ENCODE peak calls at places on chromosomes 5 and 9, in ten cellular contexts. W, Y, S, N, U, H, M, O, Q and A are unnamed samples.

GRCh38 chr5:173028811-173029327 is 27.3 kb upstream of the CREBRF start:
- DNase-seq in Q (no peak), Y (no peak), O (no peak), H (no peak), W (no peak), M (peak), S (no peak), U (no peak), N (no peak), A (no peak)

GRCh38 chr5:37568018-37568753 is 189.1 kb downstream of the WDR70 start:
- DNase-seq in W (peak), S (no peak), M (no peak), N (no peak), H (no peak), O (no peak), Q (no peak), U (no peak), Y (no peak), A (no peak)

GRCh38 chr9:89806371-89807100 is 201.7 kb downstream of the GADD45G start:
- DNase-seq in U (no peak), M (peak), Q (no peak), W (no peak), N (no peak), H (no peak), Y (no peak), O (no peak), S (no peak), A (no peak)

GRCh38 chr9:89723696-89724095 is 118.9 kb downstream of the GADD45G start:
- DNase-seq in M (peak), W (no peak), Q (no peak), O (no peak), N (no peak), Y (no peak), S (no peak), H (no peak), U (no peak), A (no peak)

GRCh38 chr9:22454021-22454420 is 7.4 kb downstream of the DMRTA1 start:
- DNase-seq in O (no peak), W (no peak), M (no peak), H (no peak), Q (no peak), S (no peak), U (no peak), N (no peak), Y (no peak), A (no peak)

GRCh38 chr9:136567651-136568287 is 21.9 kb upstream of the NOTCH1 start:
- DNase-seq in U (no peak), O (no peak), W (peak), S (no peak), N (no peak), M (peak), Q (peak), H (no peak), Y (no peak), A (peak)

GRCh38 chr5:56306433-56307150 is 73.5 kb upstream of the ANKRD55 start:
- DNase-seq in O (no peak), Q (no peak), N (no peak), S (no peak), W (no peak), M (no peak), U (no peak), Y (no peak), H (no peak), A (no peak)

GRCh38 chr5:142904421-142904820 is 134.2 kb downstream of the ARHGAP26 start:
- DNase-seq in U (no peak), H (no peak), Y (no peak), W (no peak), Q (no peak), M (peak), O (no peak), S (no peak), N (no peak), A (no peak)

GRCh38 chr5:77322406-77322805 is 111.9 kb downstream of the PDE8B start:
- DNase-seq in S (no peak), O (no peak), N (no peak), W (no peak), Y (no peak), Q (peak), H (no peak), U (no peak), M (no peak), A (no peak)